ENCODE peak calls at places on chromosomes 5 and 9, in six cellular contexts. N, V, B, J, S and O are unnamed samples.

GRCh38 chr5:174283176-174283575 is 237.7 kb downstream of the NSG2 start:
- DNase-seq in N (no peak), V (no peak), B (no peak), J (no peak), S (no peak), O (no peak)

GRCh38 chr9:122991370-122991830 is 42.1 kb upstream of the GPR21 start:
- DNase-seq in N (peak; percentile 46), V (peak; percentile 12), B (peak; percentile 71), J (no peak), S (peak; percentile 91), O (peak; percentile 94)

GRCh38 chr5:137221914-137222313 is 277.2 kb downstream of the SPOCK1 start:
- DNase-seq in N (no peak), V (no peak), B (no peak), J (no peak), S (no peak), O (no peak)

GRCh38 chr5:81234299-81234698 is 1.2 kb downstream of the CKMT2 start:
- DNase-seq in N (no peak), V (no peak), B (no peak), J (no peak), S (no peak), O (no peak)

GRCh38 chr9:20558609-20559016 is 63.7 kb downstream of the MLLT3 start:
- DNase-seq in N (peak; percentile 38), V (no peak), B (peak; percentile 28), J (no peak), S (peak; percentile 91), O (peak; percentile 95)

GRCh38 chr5:81633916-81634315 is 117.0 kb downstream of the SSBP2 start:
- DNase-seq in N (no peak), V (no peak), B (no peak), J (no peak), S (no peak), O (no peak)

GRCh38 chr9:129140397-129141065 is 29.3 kb downstream of the PTPA start:
- DNase-seq in N (peak; percentile 21), V (no peak), B (no peak), J (no peak), S (peak; percentile 74), O (no peak)

GRCh38 chr5:81825237-81825636 is 74.3 kb upstream of the SSBP2 start:
- DNase-seq in N (no peak), V (no peak), B (peak; percentile 11), J (peak; percentile 28), S (peak; percentile 76), O (peak; percentile 87)

GRCh38 chr9:110029815-110030480 is 178.0 kb downstream of the C9orf152 start:
- DNase-seq in N (no peak), V (no peak), B (no peak), J (no peak), S (no peak), O (no peak)

GRCh38 chr9:108436470-108436869 is 419.3 kb downstream of the ACTL7B start:
- DNase-seq in N (no peak), V (no peak), B (no peak), J (no peak), S (peak; percentile 22), O (no peak)

GRCh38 chr5:115377468-115378217 is 81.2 kb upstream of the CCDC112 start:
- DNase-seq in N (no peak), V (no peak), B (no peak), J (no peak), S (peak; percentile 87), O (peak; percentile 90)

GRCh38 chr9:76230961-76231360 is 163.3 kb downstream of the RFK start:
- DNase-seq in N (no peak), V (no peak), B (no peak), J (no peak), S (no peak), O (no peak)

GRCh38 chr9:78026947-78027346 is 4.7 kb downstream of the GNAQ start:
- DNase-seq in N (no peak), V (no peak), B (no peak), J (no peak), S (no peak), O (peak; percentile 65)

GRCh38 chr5:89904442-89904841 is 505.1 kb downstream of the CETN3 start:
- DNase-seq in N (no peak), V (no peak), B (no peak), J (no peak), S (no peak), O (peak; percentile 33)

GRCh38 chr5:99449786-99450185 is 521.0 kb upstream of the CHD1 start:
- DNase-seq in N (no peak), V (no peak), B (no peak), J (no peak), S (peak; percentile 76), O (no peak)

GRCh38 chr9:1005043-1005667 is 28.7 kb downstream of the DMRT3 start:
- DNase-seq in N (no peak), V (no peak), B (peak; percentile 13), J (no peak), S (peak; percentile 43), O (peak; percentile 54)

GRCh38 chr5:149636861-149637246 is 55.6 kb downstream of the ARHGEF37 start:
- DNase-seq in N (no peak), V (no peak), B (no peak), J (no peak), S (peak; percentile 61), O (peak; percentile 81)

GRCh38 chr9:4296217-4296616 is 3.7 kb downstream of the GLIS3 start:
- DNase-seq in N (no peak), V (no peak), B (no peak), J (no peak), S (no peak), O (no peak)

GRCh38 chr5:176744584-176744965 is 65.8 kb upstream of the UNC5A start:
- DNase-seq in N (no peak), V (no peak), B (no peak), J (no peak), S (no peak), O (no peak)

GRCh38 chr9:7756088-7756487 is 43.5 kb downstream of the DMAC1 start:
- DNase-seq in N (peak; percentile 6), V (peak; percentile 7), B (peak; percentile 5), J (no peak), S (no peak), O (peak; percentile 16)

GRCh38 chr5:123647066-123647465 is 135.1 kb downstream of the CSNK1G3 start:
- DNase-seq in N (no peak), V (no peak), B (no peak), J (no peak), S (no peak), O (no peak)

GRCh38 chr9:98086461-98086860 is 29.9 kb downstream of the NANS start:
- DNase-seq in N (no peak), V (no peak), B (no peak), J (no peak), S (no peak), O (no peak)

GRCh38 chr9:87667164-87667738 is 58.7 kb upstream of the CTSL start:
- DNase-seq in N (no peak), V (no peak), B (no peak), J (no peak), S (no peak), O (peak; percentile 40)

GRCh38 chr9:123511326-123511974 is 155.5 kb downstream of the CRB2 start:
- DNase-seq in N (no peak), V (no peak), B (no peak), J (no peak), S (no peak), O (no peak)

GRCh38 chr9:133715866-133716563 is 22.1 kb downstream of the SARDH start:
- DNase-seq in N (no peak), V (no peak), B (no peak), J (no peak), S (no peak), O (peak; percentile 55)

GRCh38 chr9:20903214-20903613 is 128.2 kb downstream of the HACD4 start:
- DNase-seq in N (no peak), V (no peak), B (no peak), J (no peak), S (no peak), O (no peak)

GRCh38 chr9:82797539-82797938 is 265.4 kb downstream of the RASEF start:
- DNase-seq in N (no peak), V (no peak), B (no peak), J (no peak), S (no peak), O (no peak)

GRCh38 chr9:19232830-19233194 is 2.3 kb downstream of the DENND4C start:
- DNase-seq in N (no peak), V (no peak), B (no peak), J (no peak), S (peak; percentile 63), O (peak; percentile 62)

GRCh38 chr5:10678236-10678635 is 82.8 kb downstream of the DAP start:
- DNase-seq in N (no peak), V (no peak), B (no peak), J (no peak), S (peak; percentile 60), O (no peak)

GRCh38 chr9:108468364-108468763 is 387.4 kb downstream of the ACTL7B start:
- DNase-seq in N (no peak), V (no peak), B (no peak), J (no peak), S (no peak), O (peak; percentile 61)

GRCh38 chr9:36328798-36329411 is 70.7 kb upstream of the GNE start:
- DNase-seq in N (no peak), V (peak; percentile 31), B (peak; percentile 33), J (no peak), S (peak; percentile 79), O (peak; percentile 87)

GRCh38 chr5:93953442-93953841 is 212.0 kb upstream of the POU5F2 start:
- DNase-seq in N (no peak), V (no peak), B (no peak), J (no peak), S (no peak), O (no peak)

GRCh38 chr9:131045300-131046092 is 36.5 kb downstream of the LAMC3 start:
- DNase-seq in N (peak; percentile 21), V (no peak), B (no peak), J (no peak), S (no peak), O (peak; percentile 13)

GRCh38 chr9:88979791-88980190 is 11.5 kb upstream of the S1PR3 start:
- DNase-seq in N (no peak), V (no peak), B (no peak), J (no peak), S (no peak), O (no peak)

GRCh38 chr5:168646335-168646734 is 67.2 kb upstream of the PANK3 start:
- DNase-seq in N (no peak), V (no peak), B (no peak), J (no peak), S (no peak), O (no peak)

GRCh38 chr9:131739192-131739961 is 499 bp downstream of the RAPGEF1 start:
- DNase-seq in N (peak; percentile 57), V (peak; percentile 58), B (no peak), J (no peak), S (peak; percentile 33), O (peak; percentile 32)

GRCh38 chr5:88663793-88664216 is 219.2 kb downstream of the MEF2C start:
- DNase-seq in N (no peak), V (no peak), B (no peak), J (no peak), S (peak; percentile 74), O (no peak)

GRCh38 chr9:124351672-124352468 is 63.4 kb downstream of the PSMB7 start:
- DNase-seq in N (no peak), V (no peak), B (no peak), J (no peak), S (no peak), O (no peak)

GRCh38 chr5:58751222-58751621 is 168.3 kb downstream of the RAB3C start:
- DNase-seq in N (no peak), V (no peak), B (no peak), J (no peak), S (peak; percentile 4), O (peak; percentile 41)